ENCODE peak calls at places on chromosomes 7 and 10, in nine cellular contexts. S is Peyer's patch, W is coronary artery, O is cardiac muscle cell, H is uterus, T is RWPE2, Z is colonic mucosa, C is cardiac fibroblast, M is breast epithelium. U is an unnamed sample.

GRCh38 chr10:132047575-132048293 is 18.0 kb upstream of the JAKMIP3 start:
- DNase-seq in S (no peak), W (no peak), O (no peak), H (no peak), T (no peak), Z (no peak), C (no peak), M (no peak), U (no peak)

GRCh38 chr7:141533149-141533949 is 17.9 kb upstream of the AGK start:
- DNase-seq in S (peak), W (no peak), O (peak), H (peak), T (no peak), Z (peak), C (peak), M (peak), U (peak)

GRCh38 chr10:112907893-112908292 is 42.2 kb upstream of the TCF7L2 start:
- DNase-seq in S (no peak), W (no peak), O (no peak), H (no peak), T (no peak), Z (no peak), C (peak), M (no peak), U (no peak)

GRCh38 chr7:4879401-4880081 is 4.0 kb downstream of the RADIL start:
- DNase-seq in S (no peak), W (peak), O (no peak), H (no peak), T (peak), Z (no peak), C (no peak), M (no peak), U (no peak)

GRCh38 chr7:136183981-136184380 is 206.8 kb upstream of the MTPN start:
- DNase-seq in S (no peak), W (no peak), O (peak), H (no peak), T (no peak), Z (no peak), C (no peak), M (no peak), U (no peak)

GRCh38 chr10:131874991-131875451 is 25.8 kb upstream of the PPP2R2D start:
- DNase-seq in S (peak), W (no peak), O (peak), H (no peak), T (no peak), Z (peak), C (peak), M (peak), U (no peak)

GRCh38 chr7:20083781-20084180 is 133.4 kb downstream of the MACC1 start:
- DNase-seq in S (no peak), W (no peak), O (no peak), H (peak), T (no peak), Z (no peak), C (peak), M (peak), U (peak)

GRCh38 chr10:13629116-13629515 is 42.4 kb downstream of the PRPF18 start:
- DNase-seq in S (no peak), W (no peak), O (no peak), H (no peak), T (no peak), Z (no peak), C (peak), M (no peak), U (no peak)

GRCh38 chr7:8228766-8229674 is 32.9 kb downstream of the ICA1 start:
- DNase-seq in S (no peak), W (no peak), O (no peak), H (no peak), T (no peak), Z (no peak), C (no peak), M (no peak), U (no peak)

GRCh38 chr7:134601459-134601858 is 45.2 kb upstream of the BPGM start:
- DNase-seq in S (no peak), W (no peak), O (no peak), H (no peak), T (no peak), Z (no peak), C (no peak), M (no peak), U (no peak)

GRCh38 chr10:47060993-47061500 is 149.8 kb downstream of the PTPN20 start:
- DNase-seq in S (no peak), W (no peak), O (no peak), H (no peak), T (no peak), Z (no peak), C (no peak), M (no peak), U (no peak)

GRCh38 chr10:62632071-62632809 is 172.3 kb upstream of the ADO start:
- DNase-seq in S (no peak), W (no peak), O (no peak), H (no peak), T (no peak), Z (no peak), C (no peak), M (no peak), U (no peak)
- H3K4me3 ChIP-seq in S (peak), W (no peak), O (no peak), H (no peak), T (no peak), Z (no peak), C (no peak), M (no peak), U (no peak)

GRCh38 chr10:29012926-29013554 is 275.8 kb upstream of the LYZL1 start:
- DNase-seq in S (no peak), W (no peak), O (no peak), H (no peak), T (no peak), Z (no peak), C (no peak), M (no peak), U (no peak)
- TF ChIP-seq CTCF in S (no peak), W (no peak), O (no peak), H (no peak), T (no peak), Z (no peak), C (no peak), M (no peak), U (no peak)

GRCh38 chr10:128286413-128287097 is 160.3 kb upstream of the MKI67 start:
- DNase-seq in S (no peak), W (no peak), O (peak), H (no peak), T (no peak), Z (no peak), C (no peak), M (no peak), U (no peak)

GRCh38 chr10:128281343-128281742 is 155.1 kb upstream of the MKI67 start:
- DNase-seq in S (no peak), W (no peak), O (no peak), H (no peak), T (no peak), Z (no peak), C (no peak), M (no peak), U (no peak)

GRCh38 chr10:128287921-128288320 is 161.7 kb upstream of the MKI67 start:
- DNase-seq in S (no peak), W (no peak), O (no peak), H (no peak), T (no peak), Z (no peak), C (no peak), M (no peak), U (no peak)

DNA sequence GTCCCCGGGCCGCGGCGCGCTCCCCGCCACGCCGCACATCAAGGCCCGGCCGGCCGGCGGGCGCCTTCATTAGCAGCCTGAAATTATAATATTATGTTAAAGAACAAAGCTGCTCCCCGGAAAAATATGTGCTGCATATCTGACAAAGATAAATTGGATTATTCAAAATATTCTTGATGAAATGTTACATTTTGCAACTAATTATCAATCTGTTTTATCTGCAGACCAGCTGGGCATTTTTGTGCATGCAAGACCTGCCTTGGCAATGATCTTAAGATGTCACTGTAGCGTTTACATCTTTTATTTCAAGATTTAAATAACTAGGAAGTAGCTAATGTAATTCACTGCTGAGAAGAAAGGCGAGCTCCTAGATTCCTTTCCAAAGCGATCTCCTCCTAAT is 160.9 kb upstream of the MKI67 start:
- DNase-seq in S (no peak), W (no peak), O (no peak), H (no peak), T (no peak), Z (no peak), C (no peak), M (no peak), U (no peak)
- H3K4me3 ChIP-seq in S (no peak), W (no peak), O (peak), H (no peak), T (no peak), Z (no peak), C (no peak), M (no peak), U (no peak)

DNA sequence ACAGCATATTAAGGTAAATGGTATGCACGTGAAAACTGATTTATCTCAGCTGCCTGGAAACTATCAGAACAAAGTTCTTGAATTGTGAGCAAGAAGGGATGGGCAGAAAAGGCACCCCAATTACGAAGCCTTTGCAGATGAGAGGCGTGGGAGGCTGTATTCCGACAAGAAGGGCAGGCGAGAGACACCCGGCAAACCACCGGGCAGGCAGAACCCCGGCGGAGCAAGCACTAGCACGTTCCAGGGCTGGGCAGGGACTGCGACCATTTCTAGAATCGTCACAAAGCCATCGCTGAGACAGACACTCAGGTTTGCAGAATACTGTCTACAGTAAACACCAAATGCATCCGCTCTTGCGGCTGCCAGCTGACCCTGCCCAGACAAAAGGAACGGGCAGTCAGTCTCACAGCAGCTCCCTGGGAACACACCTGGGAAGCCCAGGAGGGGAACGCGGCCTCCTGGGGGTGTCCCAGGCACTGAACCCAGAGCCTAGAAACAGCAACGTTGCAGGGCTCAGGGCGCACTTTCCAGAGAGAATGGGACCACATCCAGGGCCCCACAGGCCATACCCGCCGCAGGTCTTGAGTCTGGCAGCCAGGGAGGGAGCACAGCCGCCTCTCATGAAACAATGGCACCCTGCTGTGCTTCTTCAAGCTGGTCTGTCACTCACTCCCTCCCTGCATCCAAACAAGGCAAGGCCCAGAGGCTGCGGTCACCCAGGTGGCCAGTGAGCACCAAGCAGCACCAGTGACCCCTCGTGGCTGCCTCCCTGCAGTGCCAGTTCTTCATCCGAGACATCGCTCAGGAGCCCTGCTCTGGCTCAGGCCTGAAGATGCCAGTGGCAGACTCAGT is 261.9 kb downstream of the PTPRN2 start:
- DNase-seq in S (no peak), W (peak), O (peak), H (no peak), T (no peak), Z (no peak), C (no peak), M (no peak), U (no peak)
- TF ChIP-seq CTCF in S (peak), W (no peak), O (no peak), H (no peak), T (no peak), Z (no peak), C (no peak), M (peak), U (no peak)

GRCh38 chr10:67764012-67764822 is 68.2 kb upstream of the CTNNA3 start:
- DNase-seq in S (peak), W (peak), O (peak), H (peak), T (peak), Z (peak), C (peak), M (peak), U (peak)
- H3K4me3 ChIP-seq in S (peak), W (peak), O (peak), H (peak), T (peak), Z (peak), C (peak), M (peak), U (peak)

DNA sequence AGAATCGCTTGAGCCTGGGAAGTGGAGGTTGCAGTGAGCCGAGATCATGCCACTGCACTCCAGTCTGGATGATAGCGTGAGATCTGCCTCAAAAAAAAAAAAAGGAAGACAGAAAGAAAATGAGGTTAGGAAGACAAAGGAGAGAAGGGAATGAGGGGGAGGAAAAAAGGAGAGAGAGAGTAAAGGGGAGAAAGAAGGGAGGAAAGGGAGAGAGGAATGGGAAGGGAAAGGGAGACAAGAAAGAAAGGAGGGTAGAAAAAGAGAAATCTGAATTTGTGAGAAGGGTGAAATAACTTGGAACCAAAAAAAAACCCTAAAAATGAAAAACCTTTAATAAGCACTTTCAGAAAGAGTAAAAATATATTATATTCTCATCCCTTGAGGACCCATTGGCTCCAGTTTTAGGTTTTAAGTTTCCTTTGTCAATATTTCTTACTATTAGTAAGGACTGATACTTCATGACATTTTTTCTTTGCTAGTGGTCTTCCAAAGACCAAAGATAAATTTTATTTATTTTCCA is 54.9 kb downstream of the POT1 start:
- DNase-seq in S (no peak), W (no peak), O (no peak), H (no peak), T (no peak), Z (no peak), C (no peak), M (no peak), U (no peak)
- TF ChIP-seq CTCF in S (no peak), W (no peak), O (no peak), H (no peak), T (no peak), Z (no peak), C (no peak), M (no peak), U (no peak)

DNA sequence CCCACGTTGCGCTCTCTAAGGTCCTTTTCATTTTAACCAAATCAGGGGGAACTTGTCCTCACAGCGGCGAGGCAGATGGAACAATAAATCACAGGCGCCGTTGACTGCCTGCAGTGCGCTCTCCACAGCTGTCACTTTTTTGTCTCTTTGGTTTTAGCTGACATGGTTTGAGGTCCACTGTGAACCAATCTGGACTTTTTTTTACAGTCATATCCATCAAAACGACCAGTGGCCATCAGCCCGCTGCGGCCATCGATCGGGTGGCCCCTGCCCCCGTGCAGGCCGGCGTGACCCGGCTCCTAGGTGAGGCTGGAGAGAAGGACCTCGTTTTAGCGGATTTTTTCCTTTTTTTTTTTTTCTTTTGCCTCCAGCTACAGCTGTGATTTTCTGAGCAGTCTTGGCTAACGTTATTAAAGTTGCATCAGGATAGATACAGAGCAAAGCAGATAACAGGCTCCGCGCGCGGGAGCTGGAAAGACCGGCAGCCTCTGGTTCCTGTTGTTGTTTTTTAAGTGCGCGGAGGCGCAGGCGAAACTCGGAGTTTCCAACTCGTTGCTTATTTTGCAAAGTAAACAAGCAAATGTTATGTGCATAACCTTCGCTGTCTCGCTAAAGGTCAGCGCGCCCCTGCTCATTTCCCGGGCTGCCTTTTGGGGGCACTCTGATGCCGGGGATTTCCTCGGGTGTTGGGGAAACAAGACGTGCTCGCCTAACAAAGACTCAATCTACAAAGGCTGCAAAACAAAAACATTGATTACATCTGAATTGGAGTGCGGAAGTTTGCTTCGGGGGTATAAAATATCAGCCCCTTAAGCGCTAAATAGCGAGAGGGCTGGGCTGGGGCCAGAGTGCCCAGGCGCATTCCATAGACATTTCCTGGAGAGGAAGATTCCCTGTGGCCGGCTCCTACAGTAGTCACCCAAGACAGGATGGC is 414.9 kb upstream of the MKI67 start:
- DNase-seq in S (no peak), W (no peak), O (peak), H (no peak), T (no peak), Z (peak), C (peak), M (no peak), U (no peak)
- H3K4me3 ChIP-seq in S (no peak), W (peak), O (peak), H (peak), T (no peak), Z (peak), C (no peak), M (peak), U (no peak)

GRCh38 chr10:33661580-33662269 is 327.3 kb upstream of the NRP1 start:
- DNase-seq in S (peak), W (peak), O (no peak), H (peak), T (peak), Z (peak), C (peak), M (peak), U (no peak)
- TF ChIP-seq CTCF in S (no peak), W (no peak), O (no peak), H (no peak), T (no peak), Z (no peak), C (no peak), M (no peak), U (no peak)

GRCh38 chr10:23448802-23449570 is 10.1 kb downstream of the OTUD1 start:
- DNase-seq in S (no peak), W (no peak), O (no peak), H (no peak), T (no peak), Z (no peak), C (peak), M (no peak), U (no peak)
- H3K4me3 ChIP-seq in S (no peak), W (no peak), O (no peak), H (no peak), T (no peak), Z (no peak), C (no peak), M (no peak), U (no peak)

DNA sequence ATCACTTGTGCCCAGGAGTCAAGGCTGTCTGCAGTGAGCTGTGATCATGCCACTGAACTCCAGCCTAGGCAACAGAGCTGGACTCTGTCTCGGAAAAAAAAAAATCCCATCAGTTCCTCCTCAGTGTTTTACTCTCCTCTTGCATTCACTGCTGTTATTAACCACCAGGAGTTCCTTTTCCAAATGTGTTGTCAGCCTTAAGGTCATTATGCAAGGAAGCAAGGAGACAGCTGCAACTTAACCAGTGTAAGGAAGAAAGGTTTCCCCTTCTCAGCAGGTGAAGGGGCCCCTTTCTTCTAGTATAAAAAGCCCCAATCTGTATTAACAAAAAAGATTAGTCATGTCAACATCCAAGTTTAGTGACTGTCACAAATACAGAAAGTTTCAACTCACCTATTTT is 86.6 kb upstream of the LEP start:
- DNase-seq in S (no peak), W (no peak), O (no peak), H (no peak), T (no peak), Z (no peak), C (no peak), M (no peak), U (no peak)
- TF ChIP-seq CTCF in S (no peak), W (no peak), O (no peak), H (no peak), T (no peak), Z (no peak), C (no peak), M (no peak), U (no peak)

U was measured in epithelial cell of proximal tubule.